ENCODE peak calls at places on chromosome 10, in six cellular contexts. E, H, A, P, S and J are unnamed samples.

GRCh38 chr10:123553810-123554430 is 112.2 kb upstream of the GPR26 start:
- DNase-seq in H (peak; percentile 92), S (no peak), A (no peak), E (no peak), P (no peak), J (no peak)

GRCh38 chr10:71252195-71252594 is 39.8 kb downstream of the UNC5B start:
- DNase-seq in S (no peak), E (no peak), H (no peak), A (no peak), P (no peak), J (no peak)

GRCh38 chr10:44186150-44186549 is 198.7 kb downstream of the CXCL12 start:
- DNase-seq in E (no peak), A (peak; percentile 65), P (no peak), S (no peak), H (no peak), J (no peak)

GRCh38 chr10:89476676-89477075 is 58.7 kb downstream of the SLC16A12 start:
- DNase-seq in A (no peak), S (no peak), H (no peak), P (peak; percentile 79), E (peak; percentile 93), J (no peak)

GRCh38 chr10:114957673-114958072 is 19.7 kb downstream of the TRUB1 start:
- DNase-seq in A (no peak), H (no peak), E (no peak), S (no peak), P (no peak), J (no peak)

GRCh38 chr10:103231047-103231551 is 14.6 kb upstream of the RPEL1 start:
- DNase-seq in A (peak; percentile 75), S (no peak), E (peak; percentile 69), P (peak; percentile 96), H (no peak), J (no peak)

GRCh38 chr10:77165445-77166316 is 471.9 kb downstream of the KCNMA1 start:
- DNase-seq in S (peak; percentile 27), P (peak; percentile 59), E (peak; percentile 35), H (peak; percentile 48), A (peak; percentile 58), J (peak; percentile 60)

GRCh38 chr10:14585287-14586193 is 189.2 kb downstream of the FAM107B start:
- DNase-seq in H (no peak), E (no peak), P (no peak), A (no peak), S (no peak), J (no peak)

GRCh38 chr10:15046626-15047025 is 2.9 kb downstream of the OLAH start:
- DNase-seq in P (peak; percentile 92), S (no peak), A (peak; percentile 24), E (no peak), H (no peak), J (no peak)

GRCh38 chr10:97399843-97400545 is 1.1 kb downstream of the RRP12 start:
- DNase-seq in A (peak; percentile 79), S (peak; percentile 41), H (peak; percentile 54), E (no peak), P (peak; percentile 60), J (peak; percentile 51)

GRCh38 chr10:132064771-132065437 is 842 bp upstream of the JAKMIP3 start:
- DNase-seq in E (no peak), H (no peak), S (no peak), A (no peak), P (no peak), J (no peak)

GRCh38 chr10:69061305-69062161 is 26.4 kb upstream of the SRGN start:
- DNase-seq in S (peak; percentile 32), E (peak; percentile 7), A (peak; percentile 87), H (peak; percentile 70), P (peak; percentile 78), J (peak; percentile 41)

GRCh38 chr10:127736222-127736914 is 617 bp upstream of the FOXI2 start:
- DNase-seq in E (no peak), S (no peak), P (no peak), H (no peak), A (no peak), J (no peak)